ENCODE peak calls at places on chromosomes 16 and 17, in seven cellular contexts. R, Y, Z, K, U, L and V are unnamed samples.

GRCh38 chr16:89344846-89345577 is 127.5 kb downstream of the ZNF778 start:
- DNase-seq in R (no peak), Y (no peak), Z (no peak), K (no peak), U (no peak), L (no peak), V (no peak)

GRCh38 chr17:76191891-76192290 is 48.4 kb downstream of the RNF157 start:
- DNase-seq in R (no peak), Y (peak), Z (no peak), K (no peak), U (no peak), L (no peak), V (no peak)

GRCh38 chr17:77408284-77408683 is 267.5 kb downstream of the SEC14L1 start:
- DNase-seq in R (no peak), Y (no peak), Z (no peak), K (no peak), U (no peak), L (no peak), V (no peak)

GRCh38 chr16:55333690-55334089 is 9.7 kb downstream of the IRX6 start:
- DNase-seq in R (no peak), Y (peak), Z (no peak), K (no peak), U (no peak), L (no peak), V (no peak)

GRCh38 chr16:75108792-75109731 is 7.5 kb downstream of the LDHD start:
- DNase-seq in R (no peak), Y (peak), Z (peak), K (peak), U (peak), L (peak), V (no peak)

GRCh38 chr17:6591599-6592158 is 35.3 kb upstream of the PITPNM3 start:
- DNase-seq in R (no peak), Y (no peak), Z (no peak), K (no peak), U (no peak), L (no peak), V (no peak)

GRCh38 chr17:67244621-67245072 is 349 bp downstream of the HELZ start:
- DNase-seq in R (no peak), Y (no peak), Z (peak), K (no peak), U (no peak), L (no peak), V (no peak)

GRCh38 chr16:50478773-50479149 is 69.4 kb upstream of the NKD1 start:
- DNase-seq in R (peak), Y (no peak), Z (no peak), K (no peak), U (no peak), L (no peak), V (no peak)

GRCh38 chr16:83826146-83826913 is 18.6 kb downstream of the HSBP1 start:
- DNase-seq in R (peak), Y (no peak), Z (peak), K (peak), U (peak), L (peak), V (peak)

GRCh38 chr16:56980792-56981724 is 8.3 kb upstream of the NLRC5 start:
- DNase-seq in R (no peak), Y (no peak), Z (no peak), K (no peak), U (no peak), L (no peak), V (no peak)

GRCh38 chr17:64984181-64984580 is 64.9 kb upstream of the LRRC37A3 start:
- DNase-seq in R (no peak), Y (no peak), Z (no peak), K (no peak), U (no peak), L (no peak), V (no peak)

GRCh38 chr16:9258423-9259051 is 167.1 kb downstream of the HAPSTR1 start:
- DNase-seq in R (no peak), Y (no peak), Z (peak), K (no peak), U (no peak), L (no peak), V (no peak)

GRCh38 chr16:31453255-31454204 is 5.8 kb upstream of the ARMC5 start:
- DNase-seq in R (no peak), Y (no peak), Z (no peak), K (no peak), U (no peak), L (no peak), V (no peak)

GRCh38 chr16:87080571-87081167 is 236.5 kb downstream of the C16orf95 start:
- DNase-seq in R (no peak), Y (no peak), Z (no peak), K (no peak), U (no peak), L (no peak), V (no peak)

GRCh38 chr17:64418506-64419339 is 28.1 kb upstream of the PECAM1 start:
- DNase-seq in R (peak), Y (peak), Z (peak), K (no peak), U (no peak), L (no peak), V (no peak)

GRCh38 chr16:87329436-87330256 is 12.5 kb upstream of the C16orf95 start:
- DNase-seq in R (no peak), Y (no peak), Z (no peak), K (no peak), U (no peak), L (no peak), V (no peak)

GRCh38 chr17:34988644-34989043 is 8.3 kb downstream of the LIG3 start:
- DNase-seq in R (no peak), Y (peak), Z (no peak), K (no peak), U (no peak), L (no peak), V (no peak)

GRCh38 chr16:22397459-22397858 is 23.0 kb upstream of the CDR2 start:
- DNase-seq in R (no peak), Y (no peak), Z (no peak), K (no peak), U (no peak), L (no peak), V (no peak)